ENCODE peak calls at places on chromosomes 3 and 15, in six cellular contexts. Z, R, G, I, N and L are unnamed samples. For H3K9me3, the result is how much of the 10 kb centered on the place peaks cover.

GRCh38 chr3:102113421-102114041 is 264.2 kb downstream of the NFKBIZ start:
- DNase-seq in G (no peak), N (no peak), Z (no peak), R (no peak), I (no peak), L (no peak)

GRCh38 chr3:121661376-121661775 is 673 bp upstream of the HCLS1 start:
- DNase-seq in I (no peak), G (no peak), N (no peak), Z (no peak), R (no peak), L (no peak)

GRCh38 chr3:121698914-121699313 is 38.2 kb upstream of the HCLS1 start:
- DNase-seq in Z (no peak), R (no peak), N (no peak), G (no peak), I (no peak), L (no peak)

GRCh38 chr3:70108072-70108471 is 108.5 kb downstream of the SAMMSON start:
- DNase-seq in I (peak), Z (no peak), N (peak), R (no peak), G (peak), L (no peak)

GRCh38 chr3:193816656-193817311 is 223.8 kb downstream of the OPA1 start:
- DNase-seq in N (no peak), I (peak), G (peak), Z (no peak), R (no peak), L (no peak)

GRCh38 chr3:131645638-131646037 is 142.9 kb upstream of the MRPL3 start:
- DNase-seq in N (no peak), I (no peak), Z (no peak), R (no peak), G (no peak), L (no peak)

GRCh38 chr3:67083277-67083676 is 85.2 kb downstream of the KBTBD8 start:
- DNase-seq in I (no peak), G (no peak), N (no peak), R (peak), Z (no peak), L (no peak)

GRCh38 chr3:149223461-149223820 is 1.8 kb upstream of the CP start:
- DNase-seq in Z (no peak), R (no peak), N (no peak), I (no peak), G (no peak), L (no peak)

GRCh38 chr3:33062814-33063346 is 34.1 kb downstream of the GLB1 start:
- DNase-seq in G (no peak), I (no peak), N (no peak), R (no peak), Z (no peak), L (no peak)

GRCh38 chr3:13192471-13193213 is 119.4 kb upstream of the IQSEC1 start:
- DNase-seq in Z (no peak), G (peak), I (peak), R (no peak), N (peak), L (no peak)

GRCh38 chr3:15501126-15501525 is 20.4 kb downstream of the COLQ start:
- DNase-seq in Z (no peak), R (no peak), G (no peak), N (no peak), I (peak), L (no peak)

GRCh38 chr3:107221856-107222255 is 155.4 kb upstream of the CCDC54 start:
- DNase-seq in R (no peak), N (no peak), I (no peak), G (no peak), Z (no peak), L (no peak)

GRCh38 chr3:150727653-150728502 is 24.2 kb upstream of the ERICH6 start:
- DNase-seq in G (peak), I (no peak), R (no peak), N (no peak), Z (no peak), L (no peak)

GRCh38 chr15:42156266-42156922 is at the start of gene PLA2G4F:
- DNase-seq in G (no peak), I (no peak), R (no peak), N (no peak), Z (no peak), L (no peak)

GRCh38 chr3:141798455-141798854 is 35.2 kb downstream of the GRK7 start:
- DNase-seq in G (no peak), I (no peak), N (no peak), R (no peak), Z (no peak), L (no peak)

GRCh38 chr3:54781728-54782127 is 146.1 kb downstream of the LRTM1 start:
- DNase-seq in G (no peak), Z (no peak), R (no peak), N (no peak), I (no peak), L (no peak)

GRCh38 chr3:12051586-12051985 is 47.4 kb downstream of the SYN2 start:
- DNase-seq in R (no peak), I (no peak), Z (no peak), N (no peak), G (no peak), L (no peak)

GRCh38 chr3:13878711-13879101 is 1.2 kb downstream of the WNT7A start:
- DNase-seq in Z (no peak), R (no peak), G (no peak), I (peak), N (no peak), L (no peak)

GRCh38 chr15:69792823-69793222 is 304.9 kb downstream of the TLE3 start:
- DNase-seq in R (no peak), N (no peak), I (no peak), G (no peak), Z (no peak), L (no peak)

DNA sequence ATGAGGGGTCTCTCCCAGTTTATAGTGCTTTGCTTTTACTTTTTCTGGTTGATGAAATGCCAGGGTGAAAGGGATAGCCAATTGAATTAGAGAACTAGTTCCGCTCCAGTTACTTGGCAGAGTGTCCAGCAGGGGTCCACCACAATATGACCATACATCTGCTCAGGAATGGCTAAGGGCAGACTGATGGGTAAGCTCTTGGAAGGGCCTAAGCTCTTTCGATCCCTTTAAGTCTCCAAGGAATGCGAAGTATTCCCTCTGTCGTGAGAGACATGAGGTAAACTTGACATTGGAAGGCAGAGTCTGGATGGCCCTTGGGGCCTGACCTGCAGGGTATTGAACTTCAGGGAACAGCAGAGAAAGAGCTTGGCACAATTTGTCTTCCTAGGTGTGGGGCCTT is 805.8 kb downstream of the PLOD2 start:
- DNase-seq in I (no peak), N (no peak), Z (no peak), R (no peak), G (no peak), L (no peak)
- H3K9me3 ChIP-seq in I (under half), N (half or more), Z (under half), R (under half), G (under half), L (under half)

GRCh38 chr3:177615015-177615414 is 417.7 kb upstream of the TBL1XR1 start:
- DNase-seq in I (no peak), N (peak), R (no peak), G (peak), Z (no peak), L (no peak)
- TF ChIP-seq SIN3A in I (no peak), N (no peak), R (no peak), G (no peak), Z (no peak), L (no peak)

DNA sequence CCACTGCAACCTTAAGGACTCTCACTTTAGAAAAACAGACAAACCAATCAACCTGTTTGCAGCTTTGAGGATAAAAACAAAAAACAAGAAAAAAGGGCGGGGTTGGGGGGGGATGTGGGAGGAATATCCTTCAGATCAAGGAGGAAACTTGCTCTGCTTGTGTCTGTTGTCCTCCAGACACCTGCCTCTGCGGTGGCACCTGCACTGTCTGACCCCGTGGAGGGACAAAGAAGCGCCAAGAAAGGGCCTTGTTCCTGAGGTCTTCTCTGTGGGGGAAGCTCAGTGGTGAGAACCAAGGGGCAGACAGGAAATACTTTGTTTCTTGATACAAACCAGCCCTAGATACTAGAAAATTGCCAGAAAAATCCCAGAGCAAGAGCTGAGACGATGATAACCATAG is 70.5 kb downstream of the POLR2M start:
- DNase-seq in I (no peak), R (no peak), Z (no peak), G (no peak), N (no peak), L (no peak)
- TF ChIP-seq REST in I (no peak), R (no peak), Z (no peak), G (no peak), N (no peak), L (no peak)

DNA sequence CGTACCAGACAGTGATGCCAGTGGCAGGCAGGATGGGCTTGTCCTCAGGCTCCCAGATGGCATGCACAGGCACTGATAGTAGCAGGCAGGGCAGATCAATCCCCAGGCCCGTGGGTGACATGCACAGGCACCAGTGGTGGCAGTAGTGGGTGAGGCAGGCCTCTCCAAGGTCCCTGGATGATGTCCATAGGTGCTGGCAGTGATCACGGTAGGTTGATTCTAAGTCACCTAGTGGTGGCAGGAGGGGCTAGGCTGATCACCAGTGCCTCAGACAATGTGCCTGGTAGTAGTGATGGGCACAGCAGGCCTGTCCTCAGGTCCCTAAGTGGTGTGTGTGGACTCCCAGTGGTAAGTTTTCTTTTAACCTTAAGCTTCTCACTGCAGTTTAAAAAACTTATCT is 19.6 kb downstream of the CEP63 start:
- DNase-seq in N (no peak), R (no peak), Z (peak), G (no peak), I (no peak), L (no peak)
- H3K9me3 ChIP-seq in N (under half), R (under half), Z (under half), G (under half), I (under half), L (under half)

GRCh38 chr3:128153156-128154011 is at the start of gene EEFSEC:
- DNase-seq in Z (peak), I (peak), N (peak), G (peak), R (peak), L (no peak)

GRCh38 chr3:128152419-128153155 is 694 bp upstream of the EEFSEC start:
- DNase-seq in N (peak), Z (peak), I (peak), G (peak), R (no peak), L (peak)

GRCh38 chr3:128151758-128152274 is 1.5 kb upstream of the EEFSEC start:
- DNase-seq in N (peak), R (no peak), G (no peak), I (no peak), Z (no peak), L (no peak)

GRCh38 chr3:128155614-128156360 is 2.5 kb downstream of the EEFSEC start:
- DNase-seq in R (no peak), G (no peak), N (no peak), I (no peak), Z (no peak), L (no peak)
- TF ChIP-seq SIN3A in R (no peak), G (no peak), N (no peak), I (no peak), Z (no peak), L (no peak)